ENCODE peak calls at places on chromosomes 2 and 18, in four cellular contexts. H is stimulated activated CD4-positive, alpha-beta T cell treated with anti-CD3 and anti-CD28 coated beads, TNF-alpha, amount 100 ng/mL, for 4 hours; C is activated naive CD8-positive, alpha-beta T cell treated with anti-CD3 and anti-CD28 coated beads for 36 hours; D is midbrain. F is an unnamed sample.

GRCh38 chr2:8614646-8615045 is 67.2 kb upstream of the ID2 start:
- DNase-seq in H (no peak), D (no peak), C (no peak), F (no peak)

GRCh38 chr2:203431391-203432185 is 103.4 kb downstream of the ABI2 start:
- DNase-seq in C (no peak), D (no peak), H (no peak), F (no peak)

GRCh38 chr2:8487461-8487932 is 194.4 kb upstream of the ID2 start:
- DNase-seq in H (no peak), D (peak; percentile 49), C (peak; percentile 8), F (no peak)

GRCh38 chr2:202104286-202104870 is 31.3 kb downstream of the KIAA2012 start:
- DNase-seq in C (peak; percentile 56), H (no peak), D (no peak), F (peak; percentile 82)

GRCh38 chr2:218889937-218890336 is 9.3 kb downstream of the WNT10A start:
- DNase-seq in H (no peak), C (no peak), D (no peak), F (no peak)

GRCh38 chr2:192026064-192026715 is 168.5 kb downstream of the TMEFF2 start:
- DNase-seq in H (no peak), D (no peak), C (no peak), F (no peak)

GRCh38 chr2:40401896-40402295 is 50.0 kb downstream of the SLC8A1 start:
- DNase-seq in H (no peak), D (no peak), C (no peak), F (no peak)

GRCh38 chr2:177051278-177051677 is 161.3 kb upstream of the HNRNPA3 start:
- DNase-seq in C (no peak), D (no peak), H (no peak), F (no peak)

GRCh38 chr2:25332571-25332970 is 9.2 kb downstream of the DNMT3A start:
- DNase-seq in C (no peak), H (no peak), D (peak; percentile 73), F (no peak)

GRCh38 chr18:68555935-68556334 is 159.0 kb downstream of the TMX3 start:
- DNase-seq in C (no peak), H (no peak), D (no peak), F (no peak)

GRCh38 chr2:38146917-38147307 is 71.0 kb upstream of the CYP1B1 start:
- DNase-seq in H (no peak), D (no peak), C (peak; percentile 38), F (no peak)

GRCh38 chr18:63878343-63878742 is 9.2 kb upstream of the SERPINB2 start:
- DNase-seq in C (no peak), H (no peak), D (no peak), F (peak; percentile 8)

GRCh38 chr2:164879901-164880535 is 38.4 kb upstream of the COBLL1 start:
- DNase-seq in H (no peak), D (no peak), C (no peak), F (no peak)

GRCh38 chr2:19649785-19650380 is 251.9 kb downstream of the TTC32 start:
- DNase-seq in D (no peak), H (no peak), C (no peak), F (no peak)

GRCh38 chr2:142097711-142098110 is 33.1 kb downstream of the LRP1B start:
- DNase-seq in C (no peak), D (no peak), H (no peak), F (no peak)

GRCh38 chr2:26269571-26270170 is 24.9 kb downstream of the HADHB start:
- DNase-seq in H (no peak), D (no peak), C (no peak), F (no peak)

GRCh38 chr18:31197676-31198075 is 35.0 kb upstream of the DSC1 start:
- DNase-seq in H (no peak), D (no peak), C (no peak), F (no peak)

GRCh38 chr2:223055836-223056235 is 3.8 kb downstream of the KCNE4 start:
- DNase-seq in C (no peak), H (no peak), D (no peak), F (no peak)